ENCODE peak calls at places on chromosomes 4 and X, in ten cellular contexts. G is astrocyte of the spinal cord, R is cardiac muscle cell, J is fibroblast of pulmonary artery, K is osteocyte, X is GM13977, Y is choroid plexus epithelial cell, I is lower leg skin, H is heart right ventricle, M is AG10803. Z is an unnamed sample.

GRCh38 chr4:138815811-138816210 is 199.8 kb upstream of the NOCT start:
- DNase-seq in G (no peak), R (no peak), J (no peak), K (no peak), X (no peak), Y (no peak), I (no peak), H (no peak), M (no peak), Z (no peak)

GRCh38 chr4:128770807-128771206 is 38.7 kb upstream of the JADE1 start:
- DNase-seq in G (no peak), R (no peak), J (peak), K (no peak), X (no peak), Y (no peak), I (no peak), H (no peak), M (peak), Z (no peak)

GRCh38 chr4:169619518-169619957 is 840 bp upstream of the CLCN3 start:
- DNase-seq in G (peak), R (peak), J (peak), K (no peak), X (peak), Y (peak), I (no peak), H (peak), M (peak), Z (no peak)

GRCh38 chrX:16869393-16870094 is 618 bp downstream of the RBBP7 start:
- DNase-seq in G (peak), R (peak), J (peak), K (no peak), X (peak), Y (no peak), I (no peak), H (peak), M (peak), Z (no peak)

GRCh38 chr4:89598602-89599001 is 238.4 kb downstream of the SNCA start:
- DNase-seq in G (peak), R (no peak), J (peak), K (no peak), X (no peak), Y (peak), I (no peak), H (no peak), M (no peak), Z (no peak)

GRCh38 chrX:102712216-102712966 is at the start of gene GPRASP2:
- DNase-seq in G (peak), R (peak), J (no peak), K (no peak), X (no peak), Y (no peak), I (peak), H (peak), M (peak), Z (no peak)

GRCh38 chr4:186260117-186260503 is 5.9 kb upstream of the F11 start:
- DNase-seq in G (no peak), R (no peak), J (no peak), K (no peak), X (no peak), Y (no peak), I (no peak), H (no peak), M (no peak), Z (no peak)

GRCh38 chr4:147825451-147826287 is 93.8 kb downstream of the ARHGAP10 start:
- DNase-seq in G (no peak), R (no peak), J (peak), K (no peak), X (no peak), Y (peak), I (no peak), H (peak), M (no peak), Z (no peak)

GRCh38 chr4:73729534-73730165 is 10.7 kb upstream of the CXCL8 start:
- DNase-seq in G (peak), R (peak), J (peak), K (no peak), X (peak), Y (peak), I (peak), H (peak), M (peak), Z (no peak)

GRCh38 chr4:16082424-16083216 is 1.2 kb downstream of the PROM1 start:
- DNase-seq in G (no peak), R (peak), J (peak), K (no peak), X (peak), Y (no peak), I (no peak), H (peak), M (no peak), Z (no peak)

GRCh38 chr4:3437998-3438846 is 3.5 kb upstream of the HGFAC start:
- DNase-seq in G (no peak), R (no peak), J (no peak), K (no peak), X (no peak), Y (no peak), I (no peak), H (no peak), M (no peak), Z (no peak)

GRCh38 chr4:172998527-172999469 is 169.8 kb upstream of the GALNT7 start:
- DNase-seq in G (peak), R (no peak), J (peak), K (no peak), X (no peak), Y (peak), I (no peak), H (no peak), M (peak), Z (no peak)

GRCh38 chr4:96193061-96193460 is 353.2 kb downstream of the PDHA2 start:
- DNase-seq in G (no peak), R (no peak), J (peak), K (no peak), X (no peak), Y (peak), I (no peak), H (no peak), M (no peak), Z (no peak)

GRCh38 chr4:112109455-112110425 is 35.5 kb upstream of the FAM241A start:
- DNase-seq in G (peak), R (no peak), J (peak), K (no peak), X (peak), Y (peak), I (no peak), H (no peak), M (no peak), Z (no peak)

DNA sequence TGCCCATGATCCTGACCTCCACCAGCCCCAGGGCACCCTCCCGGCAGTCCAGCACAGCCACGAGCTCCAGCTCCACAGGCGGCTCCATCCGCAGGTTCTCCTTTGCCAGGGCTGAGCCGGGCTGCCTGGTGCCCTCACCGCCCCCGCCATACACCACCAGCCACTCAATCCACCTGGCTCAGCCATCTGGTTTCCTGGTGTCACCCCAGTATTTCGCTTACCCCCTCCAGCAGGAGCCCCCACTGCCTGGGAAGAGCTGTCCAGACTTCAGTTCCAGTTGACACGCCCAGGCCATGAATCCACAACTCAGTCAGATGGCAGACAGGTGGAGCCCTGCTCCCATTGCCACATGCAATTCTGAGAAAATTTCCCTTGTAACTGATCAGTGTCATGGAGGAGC is 3.9 kb downstream of the SHISA3 start:
- DNase-seq in G (no peak), R (no peak), J (no peak), K (no peak), X (no peak), Y (no peak), I (no peak), H (no peak), M (no peak), Z (no peak)
- TF ChIP-seq CTCF in G (no peak), R (peak), J (peak), K (peak), X (peak), Y (no peak), I (no peak), H (no peak), M (no peak), Z (no peak)

GRCh38 chrX:97858592-97858991 is 974.9 kb downstream of the RPA4 start:
- DNase-seq in G (no peak), R (no peak), J (peak), K (no peak), X (no peak), Y (peak), I (no peak), H (no peak), M (no peak), Z (no peak)
- TF ChIP-seq CTCF in G (no peak), R (no peak), J (no peak), K (no peak), X (no peak), Y (no peak), I (no peak), H (no peak), M (no peak), Z (no peak)

GRCh38 chr4:184983660-184984356 is 34.5 kb upstream of the HELT start:
- DNase-seq in G (peak), R (peak), J (peak), K (no peak), X (peak), Y (peak), I (peak), H (peak), M (peak), Z (no peak)
- TF ChIP-seq CTCF in G (peak), R (peak), J (peak), K (peak), X (peak), Y (peak), I (no peak), H (no peak), M (peak), Z (no peak)

GRCh38 chr4:53601251-53601764 is 10.0 kb upstream of the LNX1 start:
- DNase-seq in G (no peak), R (peak), J (peak), K (no peak), X (peak), Y (peak), I (no peak), H (no peak), M (no peak), Z (no peak)
- TF ChIP-seq CTCF in G (peak), R (peak), J (peak), K (peak), X (peak), Y (peak), I (no peak), H (peak), M (peak), Z (no peak)

DNA sequence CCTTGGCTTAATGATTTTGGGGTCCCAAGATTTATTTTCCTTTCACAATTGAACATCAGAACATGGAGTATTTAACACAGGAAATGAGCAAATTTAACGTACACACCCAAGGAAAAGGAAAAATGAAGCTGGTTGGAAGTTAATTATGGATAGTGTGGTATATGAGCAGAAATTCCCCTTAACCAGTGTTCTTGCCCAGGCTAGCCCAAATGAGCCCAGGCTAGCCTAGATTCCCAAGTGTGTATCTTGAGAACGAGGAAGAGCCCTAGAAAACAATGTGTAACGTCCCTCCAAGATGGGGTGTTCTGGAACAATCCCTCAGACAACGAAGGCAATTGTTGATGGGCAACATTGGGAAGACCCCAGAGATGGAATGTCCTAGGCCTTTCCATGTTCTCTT is 33.7 kb downstream of the XG start:
- DNase-seq in G (no peak), R (no peak), J (no peak), K (no peak), X (no peak), Y (no peak), I (no peak), H (no peak), M (no peak), Z (no peak)
- TF ChIP-seq CTCF in G (no peak), R (no peak), J (no peak), K (no peak), X (no peak), Y (no peak), I (no peak), H (no peak), M (no peak), Z (no peak)

DNA sequence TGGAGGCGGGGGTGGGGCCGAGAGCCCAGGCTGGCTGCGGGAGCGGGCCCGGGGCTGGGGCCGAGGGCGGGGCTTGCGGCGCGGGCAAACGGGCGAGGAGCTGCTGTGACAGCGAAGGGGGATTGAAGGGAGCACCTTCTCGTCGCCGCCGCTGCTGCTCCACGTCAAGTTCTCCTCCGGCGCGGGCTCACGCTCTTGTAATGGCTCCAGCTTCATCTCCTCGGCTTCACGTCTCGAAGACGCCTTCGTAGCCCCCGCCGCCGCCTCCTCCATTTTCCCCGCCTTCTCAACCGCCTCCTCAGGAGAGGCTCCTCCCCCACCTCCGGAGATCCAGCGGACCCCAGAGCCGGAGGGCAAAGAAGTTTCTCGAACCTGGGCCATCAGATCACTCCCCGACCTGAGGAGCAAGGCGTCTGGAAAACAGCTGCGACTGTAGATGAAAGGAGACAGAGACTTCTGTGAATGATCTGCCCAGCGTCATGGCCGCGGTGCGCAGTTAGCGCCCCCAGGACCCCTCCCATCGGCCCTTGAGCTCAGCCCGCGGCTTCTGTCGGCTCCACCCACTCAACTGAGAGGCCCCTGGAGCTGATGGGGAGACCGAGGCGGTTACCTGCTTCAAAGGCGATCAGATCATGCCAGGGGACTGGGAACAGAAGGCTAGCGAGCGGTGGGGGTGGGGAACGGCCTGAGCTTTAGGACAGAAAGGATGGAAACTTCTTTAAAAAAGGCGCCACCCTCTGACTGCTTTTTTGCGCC is 911 bp downstream of the USP51 start:
- DNase-seq in G (peak), R (peak), J (peak), K (peak), X (peak), Y (peak), I (peak), H (peak), M (peak), Z (peak)
- TF ChIP-seq CTCF in G (no peak), R (no peak), J (no peak), K (no peak), X (peak), Y (no peak), I (no peak), H (no peak), M (no peak), Z (no peak)

GRCh38 chrX:153927936-153928760 is 2.1 kb upstream of the ARHGAP4 start:
- DNase-seq in G (peak), R (peak), J (peak), K (peak), X (peak), Y (peak), I (peak), H (peak), M (peak), Z (peak)
- TF ChIP-seq CTCF in G (peak), R (peak), J (no peak), K (no peak), X (peak), Y (peak), I (no peak), H (peak), M (peak), Z (no peak)

DNA sequence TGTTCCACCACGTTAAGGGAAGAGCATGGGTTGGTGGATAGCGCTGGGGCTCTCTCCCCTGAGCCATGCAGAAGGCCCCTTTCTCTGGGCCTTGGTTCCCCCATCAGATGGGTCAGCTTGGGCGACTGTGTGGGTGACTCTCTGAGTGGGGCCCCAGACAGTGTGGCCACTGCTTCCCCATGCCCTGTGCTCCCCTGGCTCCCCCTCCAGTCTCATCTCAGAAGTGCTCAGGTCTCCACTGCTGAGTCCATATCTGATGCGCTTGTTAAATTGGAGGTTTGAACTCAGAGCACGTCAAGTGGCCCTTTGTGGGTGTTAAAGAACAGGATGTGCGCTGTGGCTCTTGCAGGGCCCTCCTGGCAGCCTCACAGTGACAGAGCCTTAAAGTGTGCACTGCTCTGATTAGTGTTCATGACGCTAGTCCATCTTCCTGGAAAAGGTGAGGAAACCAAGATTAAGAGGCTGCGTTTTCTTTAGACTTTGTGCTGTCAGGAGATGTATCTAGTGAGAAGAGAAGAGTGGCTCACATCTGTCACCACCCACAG is 59.8 kb downstream of the NELFA start:
- DNase-seq in G (no peak), R (no peak), J (no peak), K (no peak), X (no peak), Y (no peak), I (no peak), H (no peak), M (no peak), Z (no peak)
- TF ChIP-seq CTCF in G (no peak), R (no peak), J (no peak), K (no peak), X (no peak), Y (peak), I (no peak), H (no peak), M (no peak), Z (no peak)